ENCODE peak calls at places on chromosomes 5 and 9, in nine cellular contexts. G, F, N, V, O, D, R, S and X are unnamed samples.

GRCh38 chr9:114603183-114603582 is 7.9 kb upstream of the TMEM268 start:
- DNase-seq in F (no peak), S (no peak), D (peak; percentile 22), G (no peak), O (no peak), R (peak; percentile 93), V (no peak), N (no peak), X (no peak)

GRCh38 chr5:146130440-146131045 is 25.2 kb upstream of the PLAC8L1 start:
- DNase-seq in O (peak; percentile 22), V (no peak), R (peak; percentile 1), G (no peak), F (peak; percentile 23), S (peak; percentile 6), N (no peak), D (peak; percentile 66), X (no peak)

GRCh38 chr9:112921549-112921948 is 30.9 kb upstream of the SLC46A2 start:
- DNase-seq in O (peak; percentile 65), F (peak; percentile 55), D (peak; percentile 78), N (no peak), S (peak; percentile 36), G (no peak), V (no peak), R (peak; percentile 52), X (peak; percentile 24)

GRCh38 chr5:173056783-173057061 is 570 bp downstream of the CREBRF start:
- DNase-seq in R (no peak), S (no peak), D (no peak), O (no peak), G (no peak), N (no peak), F (no peak), V (peak; percentile 91), X (no peak)

GRCh38 chr5:178069909-178070308 is 43.4 kb upstream of the N4BP3 start:
- DNase-seq in S (no peak), F (peak; percentile 52), D (peak; percentile 50), G (peak; percentile 13), R (peak; percentile 28), V (no peak), O (no peak), N (peak; percentile 15), X (no peak)

GRCh38 chr5:163434410-163434866 is 3.0 kb upstream of the CCNG1 start:
- DNase-seq in S (no peak), R (peak; percentile 87), V (peak; percentile 71), D (no peak), F (peak; percentile 23), O (no peak), N (no peak), G (peak; percentile 45), X (no peak)

GRCh38 chr5:172280937-172281336 is 2.6 kb downstream of the UBTD2 start:
- DNase-seq in S (no peak), D (peak; percentile 89), O (no peak), R (peak; percentile 9), G (no peak), V (no peak), N (no peak), F (no peak), X (no peak)

GRCh38 chr9:18238254-18238653 is 235.7 kb upstream of the ADAMTSL1 start:
- DNase-seq in R (peak; percentile 78), N (no peak), O (no peak), S (peak; percentile 8), D (peak; percentile 86), V (no peak), G (no peak), F (peak; percentile 27), X (peak; percentile 77)

GRCh38 chr5:1686066-1686802 is 113.4 kb downstream of the MRPL36 start:
- DNase-seq in V (no peak), R (no peak), F (no peak), O (no peak), N (no peak), S (no peak), G (no peak), D (no peak), X (no peak)

GRCh38 chr9:109114670-109115069 is 5.1 kb downstream of the TMEM245 start:
- DNase-seq in F (no peak), N (no peak), V (peak; percentile 27), R (peak; percentile 70), D (peak; percentile 39), S (no peak), O (no peak), G (no peak), X (no peak)

GRCh38 chr5:6402939-6403338 is 24.6 kb upstream of the MED10 start:
- DNase-seq in F (no peak), N (no peak), S (no peak), R (peak; percentile 54), G (no peak), D (no peak), O (peak; percentile 95), V (no peak), X (no peak)

DNA sequence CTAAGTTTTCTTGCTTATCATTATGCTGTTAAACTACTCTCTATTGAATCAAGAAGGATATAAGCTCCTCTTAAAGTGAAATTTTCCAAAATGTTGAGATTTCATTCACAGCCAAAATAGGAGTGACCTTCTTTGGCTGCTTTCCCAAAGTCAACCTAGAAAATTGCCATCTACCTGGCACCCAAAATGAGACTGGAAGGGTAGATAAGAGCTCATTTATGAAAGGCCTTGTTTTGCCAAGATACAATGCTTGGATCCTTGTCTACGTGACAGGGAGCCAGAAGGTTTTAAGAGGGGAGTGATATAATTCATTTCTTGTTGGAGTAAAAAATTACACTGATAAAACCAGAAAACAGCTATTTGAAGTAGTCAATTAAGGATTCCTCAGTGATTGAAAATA is 287.1 kb downstream of the IZUMO3 start:
- DNase-seq in S (no peak), V (no peak), N (no peak), D (no peak), O (no peak), R (no peak), F (no peak), G (no peak), X (no peak)
- H3K4me3 ChIP-seq in S (no peak overlapping the region), V (no peak overlapping the region), N (no peak overlapping the region), D (no peak overlapping the region), O (no peak overlapping the region), R (no peak overlapping the region), F (no peak overlapping the region), G (no peak overlapping the region), X (no peak overlapping the region)

GRCh38 chr9:136757751-136758140 is 297 bp downstream of the LCN8 start:
- DNase-seq in V (no peak), R (no peak), N (no peak), D (no peak), G (no peak), S (no peak), F (no peak), O (no peak), X (no peak)

GRCh38 chr9:136757328-136757727 is 715 bp downstream of the LCN8 start:
- DNase-seq in S (no peak), D (no peak), F (no peak), G (no peak), O (no peak), N (no peak), R (no peak), V (no peak), X (no peak)

GRCh38 chr9:136754626-136755284 is 3.3 kb downstream of the LCN8 start:
- DNase-seq in R (no peak), F (no peak), G (no peak), O (no peak), D (no peak), S (no peak), V (no peak), N (no peak), X (no peak)

GRCh38 chr9:136756836-136757235 is 1.2 kb downstream of the LCN8 start:
- DNase-seq in D (no peak), R (no peak), O (no peak), G (no peak), S (no peak), N (no peak), F (no peak), V (no peak), X (no peak)

GRCh38 chr9:136756134-136756438 is 2.0 kb downstream of the LCN8 start:
- DNase-seq in G (no peak), O (no peak), R (no peak), V (no peak), N (no peak), F (no peak), S (no peak), D (no peak), X (no peak)
- H3K4me3 ChIP-seq in G (no peak overlapping the region), O (no peak overlapping the region), R (no peak overlapping the region), V (no peak overlapping the region), N (no peak overlapping the region), F (no peak overlapping the region), S (no peak overlapping the region), D (no peak overlapping the region), X (no peak overlapping the region)

GRCh38 chr5:59893436-59894227 is at the start of gene PDE4D:
- DNase-seq in N (no peak), D (peak; percentile 74), O (peak; percentile 14), R (peak; percentile 47), S (no peak), V (peak; percentile 43), G (peak; percentile 19), F (peak; percentile 22), X (peak; percentile 16)
- H3K4me3 ChIP-seq in N (no peak within 1 kb of the TSS), D (peak within 1 kb of the TSS; percentile 48), O (no peak within 1 kb of the TSS), R (no peak within 1 kb of the TSS), S (peak within 1 kb of the TSS; percentile 27), V (no peak within 1 kb of the TSS), G (no peak within 1 kb of the TSS), F (peak within 1 kb of the TSS; percentile 18), X (peak within 1 kb of the TSS; percentile 54)

GRCh38 chr5:169012471-169012870 is 288.5 kb downstream of the SLIT3 start:
- DNase-seq in S (no peak), D (no peak), N (no peak), G (no peak), O (no peak), R (no peak), V (no peak), F (no peak), X (no peak)
- H3K4me3 ChIP-seq in S (no peak overlapping the region), D (no peak overlapping the region), N (no peak overlapping the region), G (no peak overlapping the region), O (no peak overlapping the region), R (no peak overlapping the region), V (no peak overlapping the region), F (no peak overlapping the region), X (no peak overlapping the region)

DNA sequence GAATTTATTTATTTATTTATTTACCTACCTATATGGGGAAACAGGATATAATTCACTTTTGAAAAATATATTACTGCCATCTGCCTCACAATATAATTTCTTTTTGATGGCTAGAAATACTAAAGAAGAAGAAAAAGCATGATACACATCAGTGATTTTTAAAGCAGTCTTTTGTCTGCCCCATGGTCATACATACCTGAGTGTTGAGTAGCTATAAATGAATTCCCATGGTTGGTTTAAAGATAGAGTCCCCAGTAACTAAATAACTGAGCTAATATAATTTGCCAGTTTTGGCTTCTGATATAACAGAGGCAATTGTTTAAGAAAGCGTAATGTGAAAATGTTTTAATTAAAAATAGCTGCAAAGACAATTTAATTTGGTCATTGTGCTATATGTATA is 447.8 kb downstream of the PDE4D start:
- DNase-seq in S (no peak), R (peak; percentile 11), O (no peak), N (no peak), V (no peak), D (no peak), F (no peak), G (no peak), X (no peak)
- H3K4me3 ChIP-seq in S (no peak overlapping the region), R (no peak overlapping the region), O (no peak overlapping the region), N (no peak overlapping the region), V (no peak overlapping the region), D (no peak overlapping the region), F (no peak overlapping the region), G (no peak overlapping the region), X (no peak overlapping the region)